ENCODE peak calls at places on chromosomes 7 and 10, in nine cellular contexts. Q is ovary, C is left ventricle myocardium inferior, P is mammary epithelial cell, X is ascending aorta, A is tibial artery, S is neural progenitor cell, I is heart right ventricle, L is Peyer's patch. T is an unnamed sample.

GRCh38 chr7:26850193-26850651 is 14.2 kb downstream of the SKAP2 start:
- DNase-seq in L (no peak), Q (no peak), A (no peak), X (no peak), I (no peak), C (no peak), P (peak; percentile 54), S (no peak), T (no peak)

GRCh38 chr10:103850572-103850895 is 4.8 kb downstream of the SH3PXD2A start:
- DNase-seq in X (no peak), I (no peak), P (no peak), C (peak; percentile 38), A (peak; percentile 59), S (no peak), Q (no peak), L (no peak), T (no peak)

GRCh38 chr7:91264083-91264923 is at the start of gene FZD1:
- DNase-seq in A (peak; percentile 99), P (peak; percentile 99), S (peak; percentile 99), L (peak; percentile 59), Q (peak; percentile 96), I (peak; percentile 97), C (peak; percentile 96), X (peak; percentile 98), T (peak; percentile 94)

GRCh38 chr10:36473122-36473521 is 652.3 kb upstream of the ANKRD30A start:
- DNase-seq in C (no peak), I (no peak), Q (no peak), X (no peak), A (no peak), L (no peak), S (no peak), P (no peak), T (no peak)

GRCh38 chr10:102775973-102776669 is 32.4 kb downstream of the WBP1L start:
- DNase-seq in A (peak; percentile 96), Q (peak; percentile 85), S (peak; percentile 57), P (no peak), I (peak; percentile 95), X (peak; percentile 93), L (peak; percentile 22), C (peak; percentile 89), T (no peak)

GRCh38 chr7:51569581-51569980 is 253.0 kb upstream of the COBL start:
- DNase-seq in A (no peak), C (no peak), Q (no peak), X (no peak), P (no peak), S (no peak), I (no peak), L (no peak), T (no peak)

GRCh38 chr10:91930939-91931338 is 7.4 kb downstream of the BTAF1 start:
- DNase-seq in S (no peak), C (no peak), X (no peak), Q (no peak), I (no peak), P (no peak), A (no peak), L (no peak), T (no peak)

GRCh38 chr7:151460474-151460855 is 20.5 kb upstream of the CRYGN start:
- DNase-seq in Q (peak; percentile 63), I (no peak), S (no peak), X (no peak), P (no peak), L (peak; percentile 14), C (peak; percentile 34), A (peak; percentile 76), T (no peak)

GRCh38 chr10:3853016-3853415 is 68.0 kb upstream of the KLF6 start:
- DNase-seq in C (no peak), I (no peak), S (no peak), Q (no peak), X (no peak), L (no peak), P (no peak), A (no peak), T (peak; percentile 82)

GRCh38 chr7:123437447-123437995 is 96.9 kb downstream of the IQUB start:
- DNase-seq in X (no peak), C (no peak), A (no peak), I (no peak), Q (no peak), P (peak; percentile 71), L (no peak), S (no peak), T (no peak)

GRCh38 chr7:148800677-148801076 is 83.4 kb downstream of the EZH2 start:
- DNase-seq in P (no peak), S (no peak), A (no peak), I (no peak), L (no peak), X (no peak), C (no peak), Q (no peak), T (no peak)
- H3K27ac ChIP-seq in P (no peak overlapping the region), S (no peak overlapping the region), A (no peak overlapping the region), I (no peak overlapping the region), L (no peak overlapping the region), X (no peak overlapping the region), C (no peak overlapping the region), Q (no peak overlapping the region), T (no peak overlapping the region)

GRCh38 chr7:128707752-128708151 is 31.4 kb upstream of the CALU start:
- DNase-seq in I (no peak), A (no peak), X (no peak), P (no peak), C (no peak), L (no peak), Q (no peak), S (no peak), T (no peak)

GRCh38 chr7:128704909-128705308 is 32.8 kb downstream of the GARIN1A start:
- DNase-seq in S (no peak), C (no peak), P (no peak), L (no peak), I (no peak), A (no peak), Q (no peak), X (no peak), T (no peak)

GRCh38 chr7:128708235-128708634 is 30.9 kb upstream of the CALU start:
- DNase-seq in S (peak; percentile 85), X (no peak), C (no peak), P (no peak), L (no peak), Q (no peak), I (no peak), A (no peak), T (no peak)

GRCh38 chr7:128703605-128704004 is 31.5 kb downstream of the GARIN1A start:
- DNase-seq in Q (no peak), P (no peak), A (no peak), X (no peak), I (no peak), L (no peak), S (no peak), C (no peak), T (no peak)

GRCh38 chr7:128705891-128706333 is 33.2 kb upstream of the CALU start:
- DNase-seq in S (no peak), Q (no peak), L (no peak), C (no peak), I (no peak), X (no peak), A (no peak), P (no peak), T (no peak)
- TF ChIP-seq CTCF in S (no peak), Q (no peak), L (no peak), C (no peak), I (no peak), X (no peak), A (no peak), P (no peak), T (no peak)

DNA sequence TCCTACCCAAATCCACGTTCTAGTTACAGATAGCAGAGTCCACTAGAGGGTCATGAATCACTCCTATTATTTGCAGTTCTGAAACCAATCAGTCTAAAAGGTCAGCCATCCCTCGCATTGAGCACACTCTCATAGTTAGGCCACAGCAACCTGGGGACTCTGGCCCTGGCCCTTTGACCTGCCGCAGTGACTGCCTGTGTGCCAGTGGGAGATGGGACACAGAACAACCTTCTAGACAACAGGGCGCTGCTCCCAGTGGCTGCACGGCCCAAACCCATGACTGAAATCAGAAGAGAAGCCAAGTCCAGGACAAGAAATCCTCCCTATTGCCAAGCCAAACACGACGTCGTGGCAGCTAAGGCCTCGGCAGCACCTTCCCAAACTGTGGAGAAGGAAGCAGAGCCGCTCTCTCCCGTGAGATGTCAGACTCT is 158.5 kb downstream of the HERPUD2 start:
- DNase-seq in C (peak; percentile 15), X (no peak), S (no peak), L (no peak), Q (no peak), P (no peak), I (no peak), A (no peak), T (peak; percentile 63)
- H3K27ac ChIP-seq in C (no peak overlapping the region), X (no peak overlapping the region), S (no peak overlapping the region), L (no peak overlapping the region), Q (no peak overlapping the region), P (no peak overlapping the region), I (no peak overlapping the region), A (no peak overlapping the region), T (no peak overlapping the region)

DNA sequence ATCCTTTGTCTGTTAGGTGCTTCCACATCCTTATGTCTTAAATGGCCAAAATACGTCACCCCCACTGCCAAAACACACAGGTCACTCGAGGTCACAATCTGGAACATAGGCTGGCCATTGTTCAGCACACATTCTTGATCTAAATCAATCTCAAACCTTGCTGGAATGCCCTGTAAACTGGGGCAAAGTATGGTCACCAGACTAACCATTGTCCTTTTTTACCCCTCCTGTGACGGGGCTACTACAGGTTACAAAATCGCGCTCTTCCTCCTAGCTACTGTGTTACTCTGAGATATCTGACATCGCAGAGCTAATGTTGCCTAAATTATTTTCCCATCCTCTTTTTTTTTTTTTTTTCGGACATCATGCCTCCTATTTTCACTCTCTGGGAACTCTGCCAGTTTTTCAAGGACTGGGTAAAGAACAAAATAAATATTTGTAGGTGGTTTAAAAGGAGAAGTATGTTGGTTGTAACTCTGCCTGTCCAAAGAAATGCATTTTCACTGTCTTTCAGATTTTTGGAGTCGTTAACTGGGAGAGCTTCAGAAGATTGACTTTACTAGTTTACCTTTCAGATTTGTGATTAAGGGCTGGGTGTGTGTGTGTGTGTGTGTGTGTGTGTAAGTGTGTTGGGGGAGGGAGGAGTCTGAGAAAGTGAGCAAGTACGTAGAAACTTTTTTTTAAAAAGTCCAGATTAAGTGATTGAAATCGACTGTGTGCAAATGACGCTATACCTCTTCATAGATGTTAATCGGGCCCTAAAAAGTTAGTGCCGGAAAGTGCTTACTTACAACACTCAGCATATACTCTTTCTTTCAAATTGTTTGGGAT is 942 bp upstream of the KIAA1217 start:
- DNase-seq in X (no peak), S (peak; percentile 51), Q (peak; percentile 50), L (no peak), A (no peak), I (peak; percentile 73), C (peak; percentile 35), P (no peak), T (no peak)
- TF ChIP-seq CTCF in X (no peak), S (no peak), Q (no peak), L (no peak), A (no peak), I (no peak), C (no peak), P (no peak), T (no peak)

DNA sequence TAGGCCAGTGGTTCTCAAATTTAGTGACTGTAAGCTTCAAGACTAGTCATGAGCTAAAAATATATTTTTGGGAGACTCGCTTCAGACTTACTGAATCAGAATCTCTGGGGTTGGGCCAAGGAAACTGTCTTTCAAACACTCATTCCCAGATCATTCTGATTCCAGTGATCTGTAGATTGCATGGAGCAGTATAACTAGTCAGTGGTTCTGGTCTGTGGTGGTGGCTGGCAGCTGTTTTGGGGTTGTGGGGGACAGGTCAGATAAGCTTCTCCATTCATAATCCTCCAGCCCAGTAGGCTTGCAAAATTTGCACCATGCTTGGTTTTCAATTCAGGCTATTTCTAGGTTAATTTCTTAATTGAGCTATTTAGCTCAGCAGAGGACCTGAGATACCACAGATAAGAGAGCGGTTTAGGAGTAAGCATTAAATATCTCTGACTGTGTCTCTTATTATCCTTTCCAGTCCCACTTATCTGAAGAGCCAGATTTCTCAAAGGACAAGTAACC is 3.8 kb upstream of the KAT6B start:
- DNase-seq in I (no peak), S (no peak), P (no peak), A (no peak), X (peak; percentile 73), Q (no peak), C (no peak), L (no peak), T (no peak)
- H3K27ac ChIP-seq in I (peak overlapping the region; percentile 68), S (no peak overlapping the region), P (no peak overlapping the region), A (peak overlapping the region; percentile 61), X (peak overlapping the region; percentile 91), Q (no peak overlapping the region), C (peak overlapping the region; percentile 96), L (peak overlapping the region; percentile 18), T (peak overlapping the region; percentile 6)